ENCODE peak calls at places on chromosomes 12 and 14, in four cellular contexts. K, T, H and A are unnamed samples.

GRCh38 chr12:90572778-90573177 is 382.2 kb downstream of the CCER1 start:
- DNase-seq in K (no peak), T (no peak), H (no peak), A (no peak)

GRCh38 chr12:43676183-43676813 is 82.3 kb downstream of the PUS7L start:
- DNase-seq in K (no peak), T (peak; percentile 11), H (no peak), A (no peak)

GRCh38 chr12:3217683-3218079 is 140.5 kb downstream of the TSPAN9 start:
- DNase-seq in K (no peak), T (no peak), H (no peak), A (no peak)

GRCh38 chr14:87547536-87547935 is 445.4 kb downstream of the GALC start:
- DNase-seq in K (no peak), T (no peak), H (no peak), A (no peak)

GRCh38 chr12:105954891-105955607 is 183.7 kb downstream of the NUAK1 start:
- DNase-seq in K (no peak), T (no peak), H (no peak), A (no peak)

GRCh38 chr14:22866874-22867273 is 4.7 kb upstream of the LRP10 start:
- DNase-seq in K (no peak), T (no peak), H (no peak), A (no peak)

GRCh38 chr14:69027242-69027913 is 48.3 kb upstream of the ACTN1 start:
- DNase-seq in K (no peak), T (no peak), H (no peak), A (no peak)

GRCh38 chr14:93648440-93649168 is 139.7 kb downstream of the PRIMA1 start:
- DNase-seq in K (no peak), T (peak; percentile 29), H (no peak), A (peak; percentile 10)

GRCh38 chr12:82687020-82687951 is 580 bp downstream of the TMTC2 start:
- DNase-seq in K (peak; percentile 19), T (peak; percentile 77), H (no peak), A (no peak)

GRCh38 chr12:93705237-93705636 is 28.1 kb downstream of the CRADD start:
- DNase-seq in K (no peak), T (no peak), H (no peak), A (no peak)

GRCh38 chr12:130286041-130286440 is 51.6 kb upstream of the PIWIL1 start:
- DNase-seq in K (no peak), T (no peak), H (no peak), A (no peak)

GRCh38 chr14:94329857-94330256 is 6.7 kb upstream of the SERPINA6 start:
- DNase-seq in K (no peak), T (no peak), H (no peak), A (no peak)

GRCh38 chr12:46562625-46563228 is 190.2 kb upstream of the SLC38A2 start:
- DNase-seq in K (no peak), T (no peak), H (peak; percentile 66), A (peak; percentile 91)

GRCh38 chr12:127822743-127823433 is 444.1 kb upstream of the TMEM132C start:
- DNase-seq in K (no peak), T (no peak), H (no peak), A (no peak)

GRCh38 chr12:29288031-29288430 is 92.9 kb downstream of the ERGIC2 start:
- DNase-seq in K (no peak), T (no peak), H (no peak), A (no peak)

GRCh38 chr12:78005094-78005492 is 174.4 kb downstream of the NAV3 start:
- DNase-seq in K (no peak), T (no peak), H (no peak), A (no peak)

GRCh38 chr14:68106917-68107316 is 287.3 kb downstream of the RAD51B start:
- DNase-seq in K (no peak), T (no peak), H (no peak), A (no peak)

GRCh38 chr14:104843442-104844305 is 21.4 kb upstream of the CEP170B start:
- DNase-seq in K (no peak), T (peak; percentile 24), H (no peak), A (no peak)

GRCh38 chr14:81206115-81206514 is 14.6 kb downstream of the GTF2A1 start:
- DNase-seq in K (no peak), T (no peak), H (no peak), A (no peak)